ENCODE peak calls at places on chromosomes 6 and 20, in seven cellular contexts. One of them, this sample, is unnamed. For H3K4me1, the result is how much of the 10 kb centered on the place peaks cover.

GRCh38 chr6:38100380-38100779 is 280.9 kb downstream of the ZFAND3 start:
- DNase-seq in OCI-LY7: no peak
- DNase-seq in heart left ventricle: no peak
- DNase-seq in upper lobe of left lung: no peak
- DNase-seq in osteoblast: no peak
- DNase-seq in heart right ventricle: no peak
- DNase-seq in neural progenitor cell: no peak
- DNase-seq in this sample: no peak

GRCh38 chr6:13377054-13377758 is 48.9 kb upstream of the TBC1D7 start:
- DNase-seq in osteoblast: no peak
- DNase-seq in upper lobe of left lung: no peak
- DNase-seq in neural progenitor cell: no peak
- DNase-seq in heart left ventricle: no peak
- DNase-seq in heart right ventricle: no peak
- DNase-seq in OCI-LY7: no peak
- DNase-seq in this sample: no peak

GRCh38 chr6:26553264-26553738 is 15.1 kb downstream of the HMGN4 start:
- DNase-seq in upper lobe of left lung: no peak
- DNase-seq in osteoblast: no peak
- DNase-seq in neural progenitor cell: peak
- DNase-seq in heart left ventricle: peak
- DNase-seq in heart right ventricle: peak
- DNase-seq in OCI-LY7: peak
- DNase-seq in this sample: peak

GRCh38 chr6:142242269-142242668 is 59.5 kb upstream of the ADGRG6 start:
- DNase-seq in heart right ventricle: no peak
- DNase-seq in heart left ventricle: no peak
- DNase-seq in neural progenitor cell: no peak
- DNase-seq in osteoblast: no peak
- DNase-seq in OCI-LY7: no peak
- DNase-seq in upper lobe of left lung: no peak
- DNase-seq in this sample: no peak

GRCh38 chr20:40743172-40743775 is 54.2 kb upstream of the MAFB start:
- DNase-seq in OCI-LY7: peak
- DNase-seq in upper lobe of left lung: no peak
- DNase-seq in heart left ventricle: no peak
- DNase-seq in osteoblast: no peak
- DNase-seq in heart right ventricle: no peak
- DNase-seq in neural progenitor cell: no peak
- DNase-seq in this sample: no peak

GRCh38 chr6:43308990-43309477 is 408 bp upstream of the CRIP3 start:
- DNase-seq in heart right ventricle: no peak
- DNase-seq in osteoblast: no peak
- DNase-seq in neural progenitor cell: no peak
- DNase-seq in heart left ventricle: no peak
- DNase-seq in upper lobe of left lung: no peak
- DNase-seq in OCI-LY7: no peak
- DNase-seq in this sample: no peak

GRCh38 chr20:56816349-56816748 is 187.2 kb downstream of the TFAP2C start:
- DNase-seq in heart left ventricle: no peak
- DNase-seq in upper lobe of left lung: no peak
- DNase-seq in OCI-LY7: no peak
- DNase-seq in neural progenitor cell: no peak
- DNase-seq in osteoblast: no peak
- DNase-seq in heart right ventricle: no peak
- DNase-seq in this sample: no peak

GRCh38 chr20:12012241-12013222 is 94.8 kb downstream of the BTBD3 start:
- DNase-seq in heart left ventricle: no peak
- DNase-seq in osteoblast: peak
- DNase-seq in neural progenitor cell: peak
- DNase-seq in OCI-LY7: peak
- DNase-seq in heart right ventricle: no peak
- DNase-seq in upper lobe of left lung: no peak
- DNase-seq in this sample: no peak

GRCh38 chr6:163605388-163606097 is 191.0 kb downstream of the QKI start:
- DNase-seq in osteoblast: no peak
- DNase-seq in upper lobe of left lung: no peak
- DNase-seq in OCI-LY7: no peak
- DNase-seq in heart left ventricle: no peak
- DNase-seq in heart right ventricle: no peak
- DNase-seq in neural progenitor cell: no peak
- DNase-seq in this sample: no peak

GRCh38 chr6:89260310-89260709 is 43.2 kb upstream of the GABRR1 start:
- DNase-seq in heart left ventricle: no peak
- DNase-seq in osteoblast: no peak
- DNase-seq in neural progenitor cell: no peak
- DNase-seq in upper lobe of left lung: no peak
- DNase-seq in OCI-LY7: peak
- DNase-seq in heart right ventricle: no peak
- DNase-seq in this sample: no peak

GRCh38 chr6:132741281-132741680 is 16.4 kb downstream of the VNN2 start:
- DNase-seq in upper lobe of left lung: no peak
- DNase-seq in neural progenitor cell: no peak
- DNase-seq in OCI-LY7: no peak
- DNase-seq in heart right ventricle: no peak
- DNase-seq in osteoblast: no peak
- DNase-seq in heart left ventricle: no peak
- DNase-seq in this sample: no peak
- H3K4me3 ChIP-seq in upper lobe of left lung: no peak
- H3K4me3 ChIP-seq in neural progenitor cell: no peak
- H3K4me3 ChIP-seq in OCI-LY7: no peak
- H3K4me3 ChIP-seq in heart right ventricle: no peak
- H3K4me3 ChIP-seq in osteoblast: no peak
- H3K4me3 ChIP-seq in heart left ventricle: no peak
- H3K4me3 ChIP-seq in this sample: no peak

GRCh38 chr6:100175814-100176275 is 181.8 kb upstream of the MCHR2 start:
- DNase-seq in upper lobe of left lung: no peak
- DNase-seq in neural progenitor cell: no peak
- DNase-seq in osteoblast: no peak
- DNase-seq in heart left ventricle: no peak
- DNase-seq in OCI-LY7: no peak
- DNase-seq in heart right ventricle: no peak
- DNase-seq in this sample: no peak

GRCh38 chr6:100173211-100173610 is 179.2 kb upstream of the MCHR2 start:
- DNase-seq in upper lobe of left lung: no peak
- DNase-seq in osteoblast: no peak
- DNase-seq in heart left ventricle: no peak
- DNase-seq in OCI-LY7: no peak
- DNase-seq in neural progenitor cell: no peak
- DNase-seq in heart right ventricle: no peak
- DNase-seq in this sample: no peak

GRCh38 chr6:100177956-100178355 is 183.9 kb upstream of the MCHR2 start:
- DNase-seq in OCI-LY7: no peak
- DNase-seq in heart left ventricle: no peak
- DNase-seq in neural progenitor cell: no peak
- DNase-seq in osteoblast: no peak
- DNase-seq in heart right ventricle: no peak
- DNase-seq in upper lobe of left lung: no peak
- DNase-seq in this sample: no peak

GRCh38 chr6:100176951-100177710 is 183.1 kb upstream of the MCHR2 start:
- DNase-seq in heart right ventricle: no peak
- DNase-seq in heart left ventricle: no peak
- DNase-seq in osteoblast: no peak
- DNase-seq in upper lobe of left lung: no peak
- DNase-seq in neural progenitor cell: no peak
- DNase-seq in OCI-LY7: no peak
- DNase-seq in this sample: no peak

GRCh38 chr6:100176321-100176950 is 182.4 kb upstream of the MCHR2 start:
- DNase-seq in heart left ventricle: no peak
- DNase-seq in neural progenitor cell: peak
- DNase-seq in upper lobe of left lung: no peak
- DNase-seq in heart right ventricle: no peak
- DNase-seq in OCI-LY7: peak
- DNase-seq in osteoblast: peak
- DNase-seq in this sample: no peak
- H3K4me1 ChIP-seq in heart left ventricle: under half
- H3K4me1 ChIP-seq in neural progenitor cell: under half
- H3K4me1 ChIP-seq in upper lobe of left lung: under half
- H3K4me1 ChIP-seq in heart right ventricle: under half
- H3K4me1 ChIP-seq in OCI-LY7: under half
- H3K4me1 ChIP-seq in osteoblast: under half
- H3K4me1 ChIP-seq in this sample: under half

GRCh38 chr6:166587631-166588413 is 1.3 kb upstream of the RAMACL start:
- DNase-seq in heart right ventricle: no peak
- DNase-seq in heart left ventricle: no peak
- DNase-seq in neural progenitor cell: peak
- DNase-seq in OCI-LY7: peak
- DNase-seq in upper lobe of left lung: no peak
- DNase-seq in osteoblast: no peak
- DNase-seq in this sample: no peak
- TF ChIP-seq CTCF in heart right ventricle: no peak
- TF ChIP-seq CTCF in heart left ventricle: no peak
- TF ChIP-seq CTCF in neural progenitor cell: no peak
- TF ChIP-seq CTCF in OCI-LY7: no peak
- TF ChIP-seq CTCF in upper lobe of left lung: no peak
- TF ChIP-seq CTCF in osteoblast: no peak
- TF ChIP-seq CTCF in this sample: no peak

GRCh38 chr6:160881409-160881808 is 110.2 kb upstream of the MAP3K4 start:
- DNase-seq in osteoblast: no peak
- DNase-seq in heart right ventricle: no peak
- DNase-seq in heart left ventricle: no peak
- DNase-seq in upper lobe of left lung: no peak
- DNase-seq in neural progenitor cell: no peak
- DNase-seq in OCI-LY7: no peak
- DNase-seq in this sample: no peak

GRCh38 chr6:160882019-160882418 is 109.5 kb upstream of the MAP3K4 start:
- DNase-seq in heart left ventricle: no peak
- DNase-seq in osteoblast: no peak
- DNase-seq in OCI-LY7: no peak
- DNase-seq in upper lobe of left lung: no peak
- DNase-seq in neural progenitor cell: no peak
- DNase-seq in heart right ventricle: no peak
- DNase-seq in this sample: no peak

GRCh38 chr6:160883999-160884398 is 107.6 kb upstream of the MAP3K4 start:
- DNase-seq in neural progenitor cell: no peak
- DNase-seq in OCI-LY7: no peak
- DNase-seq in heart right ventricle: no peak
- DNase-seq in upper lobe of left lung: no peak
- DNase-seq in heart left ventricle: no peak
- DNase-seq in osteoblast: no peak
- DNase-seq in this sample: no peak

GRCh38 chr6:160882741-160883340 is 108.7 kb upstream of the MAP3K4 start:
- DNase-seq in neural progenitor cell: no peak
- DNase-seq in upper lobe of left lung: no peak
- DNase-seq in heart left ventricle: no peak
- DNase-seq in heart right ventricle: no peak
- DNase-seq in osteoblast: no peak
- DNase-seq in OCI-LY7: no peak
- DNase-seq in this sample: no peak

DNA sequence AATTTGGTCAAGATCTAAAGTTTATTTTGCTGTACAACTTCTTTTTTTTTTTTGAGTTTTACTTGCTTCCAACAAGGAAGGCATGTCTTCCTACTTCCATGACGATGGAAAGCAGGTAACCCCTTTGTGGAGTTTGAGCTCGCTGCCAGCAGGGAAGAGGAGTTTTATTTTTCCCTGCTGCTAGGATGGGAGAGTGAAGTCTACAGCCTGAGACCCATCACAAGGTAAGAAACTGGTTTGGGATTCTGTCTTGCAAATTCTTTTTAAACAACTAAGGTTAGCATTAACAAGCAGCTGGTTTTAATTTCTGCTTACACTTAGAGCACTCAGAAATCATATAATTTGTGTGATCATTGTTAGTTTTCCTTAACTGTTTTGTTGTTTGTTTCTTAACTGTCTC is 108.0 kb upstream of the MAP3K4 start:
- DNase-seq in OCI-LY7: no peak
- DNase-seq in upper lobe of left lung: no peak
- DNase-seq in heart right ventricle: no peak
- DNase-seq in osteoblast: no peak
- DNase-seq in heart left ventricle: no peak
- DNase-seq in neural progenitor cell: no peak
- DNase-seq in this sample: no peak
- H3K4me3 ChIP-seq in OCI-LY7: no peak
- H3K4me3 ChIP-seq in upper lobe of left lung: no peak
- H3K4me3 ChIP-seq in heart right ventricle: no peak
- H3K4me3 ChIP-seq in osteoblast: no peak
- H3K4me3 ChIP-seq in heart left ventricle: no peak
- H3K4me3 ChIP-seq in neural progenitor cell: no peak
- H3K4me3 ChIP-seq in this sample: no peak

GRCh38 chr6:169804427-169804826 is 53.0 kb downstream of the ERMARD start:
- DNase-seq in heart right ventricle: no peak
- DNase-seq in OCI-LY7: no peak
- DNase-seq in neural progenitor cell: no peak
- DNase-seq in heart left ventricle: no peak
- DNase-seq in osteoblast: no peak
- DNase-seq in upper lobe of left lung: no peak
- DNase-seq in this sample: no peak

GRCh38 chr6:169802790-169803189 is 51.4 kb downstream of the ERMARD start:
- DNase-seq in upper lobe of left lung: no peak
- DNase-seq in heart left ventricle: no peak
- DNase-seq in osteoblast: no peak
- DNase-seq in heart right ventricle: no peak
- DNase-seq in OCI-LY7: peak
- DNase-seq in neural progenitor cell: no peak
- DNase-seq in this sample: no peak

GRCh38 chr6:169803816-169804340 is 52.5 kb downstream of the ERMARD start:
- DNase-seq in heart right ventricle: no peak
- DNase-seq in upper lobe of left lung: no peak
- DNase-seq in neural progenitor cell: no peak
- DNase-seq in heart left ventricle: no peak
- DNase-seq in osteoblast: no peak
- DNase-seq in OCI-LY7: no peak
- DNase-seq in this sample: no peak

GRCh38 chr6:169801396-169802160 is 50.2 kb downstream of the ERMARD start:
- DNase-seq in neural progenitor cell: peak
- DNase-seq in heart left ventricle: no peak
- DNase-seq in upper lobe of left lung: peak
- DNase-seq in heart right ventricle: no peak
- DNase-seq in osteoblast: peak
- DNase-seq in OCI-LY7: no peak
- DNase-seq in this sample: no peak

GRCh38 chr6:169803291-169803811 is 51.9 kb downstream of the ERMARD start:
- DNase-seq in heart left ventricle: no peak
- DNase-seq in OCI-LY7: peak
- DNase-seq in neural progenitor cell: no peak
- DNase-seq in osteoblast: no peak
- DNase-seq in upper lobe of left lung: no peak
- DNase-seq in heart right ventricle: no peak
- DNase-seq in this sample: no peak
- H3K4me1 ChIP-seq in heart left ventricle: under half
- H3K4me1 ChIP-seq in OCI-LY7: under half
- H3K4me1 ChIP-seq in neural progenitor cell: under half
- H3K4me1 ChIP-seq in osteoblast: under half
- H3K4me1 ChIP-seq in upper lobe of left lung: under half
- H3K4me1 ChIP-seq in heart right ventricle: under half
- H3K4me1 ChIP-seq in this sample: under half

This sample was measured in psoas muscle.